ENCODE peak calls at places on chromosomes 5 and 9, in four cellular contexts. S is H1, W is K562, X is GM12878. Y is an unnamed sample.

GRCh38 chr5:64766934-64767333 is 1.6 kb downstream of the SREK1IP1 start:
- DNase-seq in S (no peak), W (no peak), X (no peak), Y (no peak)

GRCh38 chr5:125541085-125541484 is 794.6 kb upstream of the ZNF608 start:
- DNase-seq in S (no peak), W (no peak), X (no peak), Y (no peak)

GRCh38 chr5:88780731-88781130 is 102.3 kb downstream of the MEF2C start:
- DNase-seq in S (no peak), W (no peak), X (no peak), Y (no peak)

GRCh38 chr5:149212203-149212951 is 59.3 kb upstream of the AFAP1L1 start:
- DNase-seq in S (no peak), W (no peak), X (no peak), Y (no peak)

GRCh38 chr5:69238760-69239251 is 4.1 kb downstream of the CDK7 start:
- DNase-seq in S (no peak), W (no peak), X (no peak), Y (no peak)

GRCh38 chr9:121604654-121605053 is 46.8 kb upstream of the DAB2IP start:
- DNase-seq in S (no peak), W (no peak), X (no peak), Y (no peak)

GRCh38 chr5:1901983-1902382 is 19.3 kb upstream of the IRX4 start:
- DNase-seq in S (no peak), W (no peak), X (no peak), Y (no peak)

GRCh38 chr9:124820606-124821246 is 32.5 kb upstream of the WDR38 start:
- DNase-seq in S (no peak), W (no peak), X (no peak), Y (no peak)

GRCh38 chr5:136053336-136054121 is 24.7 kb downstream of the TGFBI start:
- DNase-seq in S (no peak), W (peak), X (no peak), Y (peak)

GRCh38 chr9:1231998-1232919 is 182.1 kb downstream of the DMRT2 start:
- DNase-seq in S (no peak), W (no peak), X (no peak), Y (peak)

GRCh38 chr5:84706678-84707641 is 322.3 kb upstream of the EDIL3 start:
- DNase-seq in S (no peak), W (no peak), X (peak), Y (no peak)

GRCh38 chr9:125805057-125805456 is 57.9 kb downstream of the PBX3 start:
- DNase-seq in S (no peak), W (no peak), X (no peak), Y (no peak)

GRCh38 chr5:3389471-3390026 is 206.1 kb upstream of the IRX1 start:
- DNase-seq in S (no peak), W (no peak), X (no peak), Y (no peak)

GRCh38 chr5:40828690-40829661 is 6.0 kb downstream of the RPL37 start:
- DNase-seq in S (no peak), W (no peak), X (no peak), Y (no peak)

GRCh38 chr9:98168952-98169488 is 23.4 kb downstream of the CORO2A start:
- DNase-seq in S (no peak), W (peak), X (peak), Y (peak)

GRCh38 chr5:14164764-14165163 is 21.6 kb downstream of the TRIO start:
- DNase-seq in S (no peak), W (no peak), X (no peak), Y (no peak)

GRCh38 chr5:171593401-171593800 is 174.0 kb downstream of the FGF18 start:
- DNase-seq in S (no peak), W (no peak), X (no peak), Y (no peak)

GRCh38 chr5:123085638-123086286 is 3.3 kb upstream of the PRDM6 start:
- DNase-seq in S (no peak), W (no peak), X (no peak), Y (no peak)

GRCh38 chr5:66174338-66174737 is 30.2 kb downstream of the SREK1 start:
- DNase-seq in S (no peak), W (no peak), X (no peak), Y (peak)

GRCh38 chr5:91474201-91474600 is 91.1 kb upstream of the ARRDC3 start:
- DNase-seq in S (no peak), W (no peak), X (no peak), Y (no peak)

GRCh38 chr9:93601666-93602065 is 25.3 kb downstream of the PHF2 start:
- DNase-seq in S (no peak), W (no peak), X (no peak), Y (no peak)

GRCh38 chr5:3695818-3696217 is 100.2 kb downstream of the IRX1 start:
- DNase-seq in S (no peak), W (no peak), X (no peak), Y (no peak)

GRCh38 chr5:8517461-8517860 is 648.5 kb downstream of the MTRR start:
- DNase-seq in S (no peak), W (no peak), X (no peak), Y (no peak)

GRCh38 chr5:138138949-138139775 is at the start of gene NME5:
- DNase-seq in S (peak), W (peak), X (peak), Y (no peak)

GRCh38 chr9:124513374-124513994 is 6.3 kb upstream of the NR5A1 start:
- DNase-seq in S (no peak), W (peak), X (no peak), Y (no peak)

GRCh38 chr5:59099270-59099994 is 516.6 kb downstream of the RAB3C start:
- DNase-seq in S (no peak), W (no peak), X (no peak), Y (peak)

GRCh38 chr9:120235081-120235480 is 344.9 kb downstream of the CDK5RAP2 start:
- DNase-seq in S (no peak), W (no peak), X (no peak), Y (no peak)

GRCh38 chr9:79377315-79377855 is 194.4 kb upstream of the TLE4 start:
- DNase-seq in S (no peak), W (no peak), X (no peak), Y (no peak)

GRCh38 chr5:125065736-125066135 is 319.3 kb upstream of the ZNF608 start:
- DNase-seq in S (no peak), W (no peak), X (no peak), Y (no peak)

GRCh38 chr9:69145148-69145547 is 28.9 kb upstream of the TJP2 start:
- DNase-seq in S (no peak), W (no peak), X (no peak), Y (no peak)

GRCh38 chr5:124349931-124350330 is 396.5 kb downstream of the ZNF608 start:
- DNase-seq in S (no peak), W (no peak), X (no peak), Y (no peak)

GRCh38 chr5:66197764-66198405 is 53.8 kb downstream of the SREK1 start:
- DNase-seq in S (no peak), W (no peak), X (no peak), Y (peak)

GRCh38 chr5:76165961-76166360 is 82.8 kb downstream of the SV2C start:
- DNase-seq in S (no peak), W (no peak), X (no peak), Y (no peak)

GRCh38 chr5:74761241-74761640 is 5.7 kb downstream of the GFM2 start:
- DNase-seq in S (no peak), W (no peak), X (no peak), Y (no peak)

GRCh38 chr5:74765201-74765600 is 1.7 kb downstream of the GFM2 start:
- DNase-seq in S (no peak), W (no peak), X (no peak), Y (peak)

GRCh38 chr5:74762599-74762998 is 4.3 kb downstream of the GFM2 start:
- DNase-seq in S (no peak), W (no peak), X (no peak), Y (peak)

GRCh38 chr5:74765929-74766328 is 988 bp downstream of the GFM2 start:
- DNase-seq in S (no peak), W (no peak), X (no peak), Y (no peak)

GRCh38 chr5:74763504-74763903 is 3.4 kb downstream of the GFM2 start:
- DNase-seq in S (no peak), W (no peak), X (no peak), Y (no peak)
- TF ChIP-seq BRCA1 in S (no peak), W (no peak), X (no peak), Y (no peak)

DNA sequence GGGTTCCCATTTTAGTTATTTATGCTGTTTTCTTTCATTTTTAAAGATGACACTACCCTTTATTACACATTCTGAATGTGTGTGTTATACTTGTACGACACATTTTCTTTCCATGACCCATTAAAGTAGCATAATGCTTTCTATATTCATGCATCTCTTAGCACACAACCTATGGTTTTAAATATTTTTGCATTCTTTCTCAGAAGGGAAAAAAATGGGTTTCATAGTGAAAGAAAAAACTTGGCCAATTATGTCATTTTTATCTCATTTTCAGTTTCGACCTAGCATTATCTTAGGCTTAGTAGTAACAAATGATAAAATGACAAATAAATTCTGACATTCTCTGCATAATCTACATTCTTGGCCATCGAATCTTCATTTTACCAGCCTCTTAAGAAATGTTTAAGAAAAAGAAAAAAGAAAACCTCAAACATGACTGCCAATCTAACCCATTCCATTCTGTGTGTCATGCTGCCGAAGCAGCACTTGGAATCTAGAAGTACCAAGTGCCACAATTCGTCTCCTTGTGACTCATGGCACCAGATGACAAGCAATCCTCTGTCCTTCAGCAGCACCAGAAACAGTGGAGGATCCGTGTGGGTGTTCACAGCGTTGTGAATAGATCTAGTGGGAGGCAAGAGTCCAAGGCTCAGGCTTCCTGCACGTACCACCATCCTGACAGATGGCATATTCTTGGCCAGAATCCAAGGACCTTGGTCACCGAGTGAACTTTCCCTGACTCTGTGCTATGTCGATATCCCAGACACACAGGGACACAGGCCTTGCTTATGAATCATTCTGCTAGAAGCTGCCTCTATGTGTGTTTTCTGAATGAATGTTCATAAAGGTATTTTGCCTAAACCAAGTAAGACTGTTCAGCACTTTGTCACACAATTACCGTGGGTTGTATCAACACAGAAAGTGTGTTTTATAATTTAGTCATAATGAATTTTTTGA is 502.7 kb downstream of the NR2F1-AS1 start:
- DNase-seq in S (no peak), W (no peak), X (peak), Y (peak)
- TF ChIP-seq BRCA1 in S (no peak), W (no peak), X (no peak), Y (peak)

GRCh38 chr9:133658442-133659431 is 22.6 kb downstream of the DBH start:
- DNase-seq in S (no peak), W (peak), X (no peak), Y (peak)

GRCh38 chr9:133654736-133655657 is 18.8 kb downstream of the DBH start:
- DNase-seq in S (no peak), W (no peak), X (no peak), Y (no peak)

GRCh38 chr9:133655701-133656100 is 19.5 kb downstream of the DBH start:
- DNase-seq in S (no peak), W (no peak), X (no peak), Y (no peak)

GRCh38 chr9:133656211-133657119 is 20.3 kb downstream of the DBH start:
- DNase-seq in S (no peak), W (no peak), X (no peak), Y (no peak)

DNA sequence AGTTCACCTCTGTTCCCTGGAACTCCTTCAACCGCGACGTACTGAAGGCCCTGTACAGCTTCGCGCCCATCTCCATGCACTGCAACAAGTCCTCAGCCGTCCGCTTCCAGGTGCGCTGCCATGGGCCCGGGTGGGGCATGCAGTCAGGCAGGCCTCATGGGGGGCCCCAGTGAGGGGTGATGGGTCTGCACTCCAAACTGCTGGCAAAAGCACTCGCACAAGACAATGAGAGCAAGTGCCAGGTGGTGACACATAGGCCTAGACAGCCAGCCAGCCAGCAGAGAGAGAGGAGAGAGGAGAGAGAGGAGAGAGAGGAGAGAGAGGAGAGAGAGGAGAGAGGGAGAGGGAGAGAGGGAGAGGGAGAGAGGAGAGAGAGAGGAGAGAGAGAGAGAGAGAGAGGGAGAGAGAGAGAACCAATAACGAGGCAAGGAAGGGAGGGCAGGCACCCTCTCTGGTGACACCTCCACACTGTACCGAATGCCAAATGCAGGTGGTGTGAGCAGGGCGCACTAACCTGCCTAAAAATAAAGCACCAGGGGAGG is 21.0 kb downstream of the DBH start:
- DNase-seq in S (no peak), W (no peak), X (no peak), Y (no peak)
- TF ChIP-seq BRCA1 in S (no peak), W (no peak), X (no peak), Y (no peak)

GRCh38 chr9:38153152-38153909 is 84.3 kb upstream of the SHB start:
- DNase-seq in S (no peak), W (no peak), X (no peak), Y (peak)
- TF ChIP-seq BRCA1 in S (no peak), W (no peak), X (no peak), Y (no peak)

Y was measured in HepG2.